ENCODE peak calls at places on chromosomes 11 and 22, in nine cellular contexts. V is NCI-H2171 treated with DMSO at 0.1 percent for 48 hours; J is non-pigmented ciliary epithelial cell; G is NCI-H460; R is activated T-helper 9 cell treated with anti-CD3 and anti-CD28 coated beads, Interleukin-2, amount 50 U/mL, for 16 hours; S is NCI-H1694; H is ascending aorta; O is stimulated activated CD8-positive, alpha-beta memory T cell treated with anti-CD3 and anti-CD28 coated beads, Interleukin-12 subunit alpha, Interleukin-12 subunit beta, amount 100 ng/mL, for 4 hours; Y is GM20000. U is an unnamed sample.

GRCh38 chr11:69501891-69502860 is 20.7 kb downstream of the LINC01488 start:
- DNase-seq in V (no peak), J (no peak), G (no peak), R (no peak), S (no peak), H (no peak), O (no peak), Y (no peak), U (no peak)

GRCh38 chr11:35036642-35037041 is 102.3 kb upstream of the CD44 start:
- DNase-seq in V (no peak), J (no peak), G (no peak), R (no peak), S (no peak), H (no peak), O (no peak), Y (no peak), U (no peak)

GRCh38 chr11:33248416-33248957 is 8.7 kb upstream of the HIPK3 start:
- DNase-seq in V (no peak), J (no peak), G (no peak), R (no peak), S (no peak), H (no peak), O (no peak), Y (no peak), U (no peak)

GRCh38 chr11:33835143-33835878 is 56.6 kb downstream of the LMO2 start:
- DNase-seq in V (peak), J (peak), G (peak), R (no peak), S (peak), H (no peak), O (no peak), Y (no peak), U (no peak)

GRCh38 chr22:50473088-50473487 is 1.7 kb downstream of the SBF1 start:
- DNase-seq in V (no peak), J (no peak), G (no peak), R (peak), S (no peak), H (no peak), O (no peak), Y (no peak), U (peak)

GRCh38 chr11:36196476-36197099 is 92.6 kb downstream of the COMMD9 start:
- DNase-seq in V (peak), J (no peak), G (no peak), R (no peak), S (peak), H (no peak), O (no peak), Y (no peak), U (no peak)

GRCh38 chr11:45568031-45568430 is 97.4 kb downstream of the CHST1 start:
- DNase-seq in V (peak), J (no peak), G (no peak), R (no peak), S (no peak), H (no peak), O (no peak), Y (no peak), U (no peak)

GRCh38 chr22:23122216-23122957 is 19.4 kb downstream of the RSPH14 start:
- DNase-seq in V (no peak), J (no peak), G (no peak), R (no peak), S (no peak), H (no peak), O (no peak), Y (no peak), U (no peak)

GRCh38 chr11:66950113-66950535 is 8.1 kb downstream of the PC start:
- DNase-seq in V (peak), J (no peak), G (peak), R (no peak), S (no peak), H (peak), O (no peak), Y (no peak), U (no peak)

GRCh38 chr11:16801288-16801980 is 63.0 kb downstream of the C11orf58 start:
- DNase-seq in V (no peak), J (no peak), G (no peak), R (no peak), S (no peak), H (no peak), O (no peak), Y (no peak), U (no peak)

GRCh38 chr11:88779551-88779950 is 286.2 kb downstream of the GRM5 start:
- DNase-seq in V (no peak), J (peak), G (no peak), R (no peak), S (no peak), H (no peak), O (no peak), Y (no peak), U (no peak)

GRCh38 chr22:43106302-43106701 is 4.2 kb upstream of the BIK start:
- DNase-seq in V (no peak), J (no peak), G (no peak), R (no peak), S (no peak), H (no peak), O (no peak), Y (no peak), U (no peak)

GRCh38 chr11:10109836-10110235 is 184.2 kb downstream of the SBF2 start:
- DNase-seq in V (no peak), J (peak), G (no peak), R (no peak), S (no peak), H (no peak), O (no peak), Y (no peak), U (no peak)

GRCh38 chr11:12678092-12678491 is 3.9 kb downstream of the TEAD1 start:
- DNase-seq in V (no peak), J (no peak), G (no peak), R (no peak), S (no peak), H (no peak), O (no peak), Y (no peak), U (no peak)

GRCh38 chr11:93034640-93035039 is 65.2 kb downstream of the MTNR1B start:
- DNase-seq in V (no peak), J (no peak), G (no peak), R (no peak), S (no peak), H (no peak), O (no peak), Y (no peak), U (no peak)

GRCh38 chr11:69240332-69241074 is 53.5 kb upstream of the MYEOV start:
- DNase-seq in V (no peak), J (no peak), G (peak), R (no peak), S (no peak), H (no peak), O (no peak), Y (no peak), U (no peak)

GRCh38 chr11:57310091-57310490 is 14.7 kb downstream of the TNKS1BP1 start:
- DNase-seq in V (no peak), J (no peak), G (no peak), R (no peak), S (no peak), H (no peak), O (no peak), Y (no peak), U (no peak)

GRCh38 chr11:64856382-64857227 is 12.2 kb upstream of the CDC42BPG start:
- DNase-seq in V (no peak), J (no peak), G (peak), R (no peak), S (no peak), H (peak), O (no peak), Y (no peak), U (no peak)

GRCh38 chr22:28407645-28408044 is 272.0 kb downstream of the TTC28 start:
- DNase-seq in V (no peak), J (no peak), G (no peak), R (no peak), S (no peak), H (no peak), O (no peak), Y (no peak), U (no peak)

GRCh38 chr11:68689737-68690625 is 5.6 kb downstream of the GAL start:
- DNase-seq in V (no peak), J (no peak), G (no peak), R (no peak), S (no peak), H (no peak), O (no peak), Y (no peak), U (no peak)

GRCh38 chr11:64722141-64723050 is 601 bp downstream of the NRXN2 start:
- DNase-seq in V (no peak), J (no peak), G (no peak), R (no peak), S (no peak), H (no peak), O (no peak), Y (no peak), U (no peak)

GRCh38 chr11:42572231-42572610 is 739.6 kb upstream of the API5 start:
- DNase-seq in V (no peak), J (no peak), G (no peak), R (no peak), S (no peak), H (no peak), O (no peak), Y (no peak), U (no peak)

GRCh38 chr11:17604913-17605230 is 57.8 kb downstream of the OTOG start:
- DNase-seq in V (no peak), J (no peak), G (no peak), R (no peak), S (no peak), H (no peak), O (no peak), Y (no peak), U (no peak)

GRCh38 chr22:38267086-38267485 is 5.7 kb downstream of the TMEM184B start:
- DNase-seq in V (no peak), J (no peak), G (no peak), R (peak), S (no peak), H (no peak), O (peak), Y (no peak), U (peak)

GRCh38 chr11:78940500-78941225 is 366.0 kb upstream of the NARS2 start:
- DNase-seq in V (peak), J (no peak), G (no peak), R (no peak), S (no peak), H (no peak), O (no peak), Y (no peak), U (no peak)

GRCh38 chr22:39973656-39974055 is 13.5 kb downstream of the TMA7B start:
- DNase-seq in V (no peak), J (no peak), G (no peak), R (no peak), S (no peak), H (no peak), O (no peak), Y (no peak), U (no peak)

GRCh38 chr11:67463680-67464410 is 5.2 kb downstream of the TMEM134 start:
- DNase-seq in V (no peak), J (no peak), G (peak), R (no peak), S (no peak), H (peak), O (no peak), Y (no peak), U (no peak)

GRCh38 chr22:43293661-43294392 is 49.3 kb downstream of the SCUBE1 start:
- DNase-seq in V (peak), J (no peak), G (peak), R (no peak), S (peak), H (no peak), O (no peak), Y (no peak), U (no peak)

GRCh38 chr11:67484847-67485311 is 2.1 kb downstream of the AIP start:
- DNase-seq in V (no peak), J (no peak), G (no peak), R (peak), S (no peak), H (no peak), O (no peak), Y (no peak), U (peak)

U was measured in activated gamma-delta T cell treated with anti-CD3 and anti-CD28 coated beads, Interleukin-2, amount 50 U/mL, for 16 hours.